ENCODE peak calls at places on chromosomes 7 and 10, in five cellular contexts. S, J, K, H and C are unnamed samples.

GRCh38 chr10:91632671-91633550 is at the start of gene PPP1R3C:
- DNase-seq in S (peak; percentile 98), J (peak; percentile 84), K (peak; percentile 92), H (peak; percentile 94), C (peak; percentile 90)

GRCh38 chr10:48289652-48290238 is 15.2 kb upstream of the FRMPD2 start:
- DNase-seq in S (no peak), J (peak; percentile 26), K (peak; percentile 84), H (peak; percentile 65), C (peak; percentile 82)

GRCh38 chr10:109914966-109915365 is 8.3 kb downstream of the XPNPEP1 start:
- DNase-seq in S (no peak), J (peak; percentile 91), K (no peak), H (no peak), C (no peak)

GRCh38 chr10:110597476-110597875 is 30.0 kb downstream of the SMC3 start:
- DNase-seq in S (no peak), J (no peak), K (no peak), H (no peak), C (no peak)

GRCh38 chr7:2802082-2802481 is 42.0 kb downstream of the GNA12 start:
- DNase-seq in S (no peak), J (no peak), K (no peak), H (no peak), C (no peak)

GRCh38 chr10:110456046-110456445 is 41.7 kb upstream of the DUSP5 start:
- DNase-seq in S (no peak), J (peak; percentile 12), K (no peak), H (no peak), C (no peak)

GRCh38 chr7:80139179-80139578 is 4.5 kb downstream of the GNAI1 start:
- DNase-seq in S (no peak), J (no peak), K (no peak), H (no peak), C (no peak)

GRCh38 chr7:27442446-27442845 is 199.8 kb downstream of the EVX1 start:
- DNase-seq in S (no peak), J (peak; percentile 73), K (no peak), H (no peak), C (no peak)

GRCh38 chr7:82443044-82443800 is at the start of gene CACNA2D1:
- DNase-seq in S (peak; percentile 70), J (peak; percentile 27), K (no peak), H (peak; percentile 50), C (peak; percentile 52)

GRCh38 chr10:125535559-125535958 is 147.4 kb downstream of the TEX36 start:
- DNase-seq in S (no peak), J (no peak), K (no peak), H (no peak), C (no peak)

GRCh38 chr10:79184141-79184625 is 115.4 kb downstream of the ZMIZ1 start:
- DNase-seq in S (no peak), J (peak; percentile 81), K (no peak), H (peak; percentile 71), C (no peak)

GRCh38 chr7:91876391-91877133 is 3.9 kb downstream of the MTERF1 start:
- DNase-seq in S (no peak), J (peak; percentile 44), K (no peak), H (no peak), C (no peak)

GRCh38 chr7:4006687-4007086 is 675.4 kb upstream of the FOXK1 start:
- DNase-seq in S (no peak), J (peak; percentile 83), K (no peak), H (no peak), C (no peak)

GRCh38 chr10:60809157-60809556 is 30.9 kb downstream of the CDK1 start:
- DNase-seq in S (no peak), J (peak; percentile 69), K (no peak), H (no peak), C (no peak)

GRCh38 chr7:80681272-80681885 is 42.9 kb downstream of the CD36 start:
- DNase-seq in S (no peak), J (peak; percentile 21), K (no peak), H (no peak), C (no peak)

GRCh38 chr7:2450198-2451107 is 25.7 kb downstream of the GRIFIN start:
- DNase-seq in S (no peak), J (no peak), K (no peak), H (no peak), C (no peak)

GRCh38 chr7:36456548-36456947 is 66.9 kb downstream of the ANLN start:
- DNase-seq in S (no peak), J (no peak), K (no peak), H (no peak), C (no peak)

GRCh38 chr10:96046546-96046945 is 3.2 kb downstream of the CCNJ start:
- DNase-seq in S (no peak), J (no peak), K (no peak), H (no peak), C (no peak)

GRCh38 chr10:69867699-69868558 is 66.2 kb downstream of the COL13A1 start:
- DNase-seq in S (no peak), J (no peak), K (no peak), H (no peak), C (no peak)

GRCh38 chr7:66557214-66558200 is 71.2 kb upstream of the KCTD7 start:
- DNase-seq in S (peak; percentile 81), J (peak; percentile 22), K (peak; percentile 68), H (peak; percentile 62), C (peak; percentile 92)

GRCh38 chr10:78512205-78512550 is 478.5 kb downstream of the RPS24 start:
- DNase-seq in S (no peak), J (no peak), K (no peak), H (no peak), C (no peak)

GRCh38 chr10:32142646-32143045 is 86.4 kb upstream of the KIF5B start:
- DNase-seq in S (no peak), J (peak; percentile 83), K (no peak), H (no peak), C (no peak)

GRCh38 chr10:32146166-32146565 is 89.9 kb upstream of the KIF5B start:
- DNase-seq in S (no peak), J (no peak), K (no peak), H (no peak), C (no peak)

GRCh38 chr10:32147730-32148129 is 91.5 kb upstream of the KIF5B start:
- DNase-seq in S (no peak), J (no peak), K (no peak), H (no peak), C (no peak)

GRCh38 chr10:32143302-32143847 is 87.2 kb upstream of the KIF5B start:
- DNase-seq in S (no peak), J (peak; percentile 98), K (no peak), H (no peak), C (no peak)

DNA sequence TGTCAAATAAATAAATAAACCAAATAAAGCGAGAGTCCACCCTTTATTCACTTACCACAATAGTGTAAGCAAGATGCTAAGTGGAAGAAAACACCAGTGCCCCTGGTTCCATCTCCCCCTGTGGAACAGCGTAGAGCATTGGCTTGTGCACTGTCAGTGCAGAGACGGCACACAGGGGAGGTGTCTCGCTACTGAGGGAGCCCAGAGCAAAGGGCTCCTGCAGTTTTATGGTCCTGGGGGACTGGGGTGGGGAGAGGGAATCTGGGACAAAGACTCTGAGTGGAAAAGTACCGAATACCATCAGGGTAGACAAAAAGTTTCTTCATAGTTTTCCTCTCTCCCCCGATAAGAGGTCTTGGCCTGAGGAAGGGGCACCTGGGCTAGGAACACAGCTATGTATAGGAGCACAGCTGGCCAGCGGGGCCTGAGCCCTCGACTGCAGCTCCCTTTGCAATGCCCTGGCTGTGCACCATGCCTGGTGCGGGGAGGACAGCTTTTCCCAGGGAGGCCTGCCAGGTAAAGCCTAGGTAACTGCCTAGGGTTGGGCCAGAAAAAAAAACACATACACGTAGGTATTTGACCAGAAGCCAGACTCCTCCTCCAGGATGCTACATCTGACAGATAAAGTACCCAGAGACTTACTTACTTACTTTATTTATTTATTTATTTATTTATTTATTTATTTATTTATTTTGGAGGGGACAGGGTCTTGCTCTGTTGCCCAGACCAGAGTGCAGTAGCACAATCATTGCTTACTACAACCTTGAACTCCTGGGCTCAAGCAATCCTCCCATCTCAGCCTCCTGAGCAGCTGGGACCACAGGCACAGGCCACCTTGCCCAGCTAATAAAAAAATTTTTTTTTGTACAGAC is 88.8 kb upstream of the KIF5B start:
- DNase-seq in S (no peak), J (peak; percentile 48), K (no peak), H (no peak), C (no peak)
- TF ChIP-seq CTCF in S (no peak), J (no peak), K (no peak), H (no peak), C (no peak)

DNA sequence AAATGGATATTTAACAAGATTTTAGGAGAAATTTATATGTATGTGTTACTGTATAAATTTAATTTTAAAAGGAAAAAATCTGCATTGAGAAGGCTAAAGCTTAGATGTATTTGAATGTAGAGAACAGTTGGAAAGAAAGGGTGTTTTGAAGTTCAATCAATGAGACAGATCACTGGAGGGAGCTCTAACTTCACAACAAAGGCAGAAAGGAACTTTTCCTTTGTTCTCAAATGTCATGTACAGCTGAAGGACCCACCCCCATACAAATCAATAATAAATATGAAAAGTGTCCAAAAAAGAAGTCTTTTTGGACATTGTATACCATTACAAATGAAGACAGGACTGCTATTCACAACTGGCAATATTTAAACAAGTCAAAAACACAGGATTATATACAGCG is 403.4 kb downstream of the DNAJB9 start:
- DNase-seq in S (no peak), J (no peak), K (no peak), H (no peak), C (no peak)
- TF ChIP-seq CTCF in S (no peak), J (peak; percentile 29), K (peak; percentile 53), H (no peak), C (no peak)

GRCh38 chr7:134985894-134986362 is 380 bp upstream of the AGBL3 start:
- DNase-seq in S (no peak), J (no peak), K (no peak), H (no peak), C (no peak)
- TF ChIP-seq CTCF in S (no peak), J (no peak), K (no peak), H (no peak), C (no peak)

GRCh38 chr7:99505324-99505662 is 831 bp downstream of the ZKSCAN5 start:
- DNase-seq in S (no peak), J (no peak), K (no peak), H (no peak), C (no peak)

GRCh38 chr7:99500637-99501009 is 542 bp upstream of the ZNF394 start:
- DNase-seq in S (peak; percentile 61), J (no peak), K (no peak), H (no peak), C (no peak)

GRCh38 chr7:99504281-99504602 is 220 bp upstream of the ZKSCAN5 start:
- DNase-seq in S (no peak), J (no peak), K (peak; percentile 99), H (no peak), C (peak; percentile 99)

GRCh38 chr7:99499713-99500636 is at the start of gene ZNF394:
- DNase-seq in S (peak; percentile 93), J (peak; percentile 88), K (peak; percentile 94), H (peak; percentile 91), C (peak; percentile 91)

DNA sequence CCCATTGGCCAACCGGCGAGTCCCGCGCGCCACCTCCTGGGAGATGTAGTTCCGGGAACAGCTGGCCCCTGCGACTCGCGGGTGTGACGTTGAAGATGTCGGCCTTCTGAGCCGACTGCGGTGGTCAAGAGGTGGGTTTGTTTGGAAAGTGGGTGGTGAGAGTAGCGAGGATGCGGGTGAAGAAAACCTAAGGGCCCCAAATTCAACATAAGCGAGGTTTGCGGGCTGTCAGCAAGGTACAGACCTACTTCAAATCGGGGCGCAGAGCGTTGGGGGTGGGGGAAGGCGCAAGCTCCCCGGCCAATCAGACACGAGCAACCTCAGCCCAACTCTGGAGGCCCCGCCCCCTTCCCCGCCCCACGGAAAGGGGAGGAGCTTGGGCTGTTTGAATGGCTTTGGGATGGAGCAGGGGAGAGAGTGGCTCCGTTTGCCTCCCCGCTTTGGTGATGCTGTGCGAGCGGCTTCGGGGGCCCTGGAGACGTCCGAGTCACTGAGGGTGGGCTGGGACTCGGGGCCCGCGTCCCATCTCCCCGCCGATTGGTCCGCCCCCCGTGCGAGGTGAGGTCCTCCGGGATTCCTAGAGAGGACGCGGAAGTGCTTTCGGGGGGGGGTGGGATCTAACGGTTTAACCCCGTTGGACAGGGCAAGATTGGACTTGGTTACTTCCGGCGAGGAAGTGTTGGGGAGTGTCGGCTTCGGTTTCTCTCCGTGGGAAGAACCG is at the start of gene ZKSCAN5:
- DNase-seq in S (peak; percentile 99), J (peak; percentile 96), K (peak; percentile 95), H (peak; percentile 99), C (peak; percentile 97)
- TF ChIP-seq CTCF in S (no peak), J (peak; percentile 9), K (no peak), H (no peak), C (no peak)